ENCODE peak calls at places on chromosomes 6 and 20, in five cellular contexts. W is adrenal gland, Y is AG10803, H is heart right ventricle, F is ascending aorta. I is an unnamed sample.

GRCh38 chr20:31515775-31516107 is 1.5 kb downstream of the HM13 start:
- DNase-seq in Y (no peak), F (no peak), H (no peak), W (no peak), I (no peak)

GRCh38 chr6:34566830-34567546 is 10.9 kb upstream of the SPDEF start:
- DNase-seq in F (no peak), Y (no peak), W (no peak), H (no peak), I (no peak)

GRCh38 chr6:2688416-2689064 is 62.2 kb downstream of the MYLK4 start:
- DNase-seq in F (no peak), W (peak), Y (peak), H (no peak), I (peak)

GRCh38 chr6:158149641-158150040 is 18.4 kb downstream of the SERAC1 start:
- DNase-seq in F (no peak), W (no peak), Y (peak), H (no peak), I (no peak)

GRCh38 chr6:157380458-157380778 is 572 bp upstream of the ZDHHC14 start:
- DNase-seq in H (no peak), F (no peak), W (no peak), Y (no peak), I (no peak)

GRCh38 chr20:51800132-51800721 is 2.1 kb downstream of the SALL4 start:
- DNase-seq in F (no peak), Y (peak), W (peak), H (peak), I (no peak)

GRCh38 chr6:37919417-37920157 is 100.1 kb downstream of the ZFAND3 start:
- DNase-seq in F (no peak), Y (peak), H (no peak), W (no peak), I (peak)

GRCh38 chr20:58005581-58006345 is 222.7 kb downstream of the ANKRD60 start:
- DNase-seq in H (no peak), Y (no peak), F (no peak), W (no peak), I (no peak)

GRCh38 chr6:133973109-133973971 is 20.3 kb downstream of the TBPL1 start:
- DNase-seq in F (no peak), H (no peak), Y (peak), W (no peak), I (no peak)

GRCh38 chr6:1885576-1886003 is 275.9 kb downstream of the FOXC1 start:
- DNase-seq in W (no peak), H (no peak), F (no peak), Y (no peak), I (no peak)

GRCh38 chr6:23174781-23175361 is 605.5 kb downstream of the HDGFL1 start:
- DNase-seq in Y (peak), H (no peak), F (no peak), W (no peak), I (peak)

GRCh38 chr6:166814386-166814785 is 142.0 kb downstream of the RNASET2 start:
- DNase-seq in F (no peak), Y (no peak), H (no peak), W (no peak), I (no peak)

GRCh38 chr6:125974214-125974866 is 12.0 kb upstream of the TRMT11 start:
- DNase-seq in W (no peak), H (no peak), Y (peak), F (no peak), I (no peak)

GRCh38 chr20:25297141-25297905 is 49.4 kb downstream of the PYGB start:
- DNase-seq in H (no peak), Y (no peak), F (no peak), W (no peak), I (no peak)

GRCh38 chr20:58583141-58583540 is 67.9 kb upstream of the APCDD1L start:
- DNase-seq in Y (peak), F (no peak), H (no peak), W (no peak), I (no peak)

GRCh38 chr6:44045672-44046015 is 81.6 kb downstream of the MRPL14 start:
- DNase-seq in H (peak), F (no peak), W (no peak), Y (no peak), I (no peak)

GRCh38 chr6:13488015-13488895 is 855 bp upstream of the GFOD1 start:
- DNase-seq in F (peak), W (peak), Y (peak), H (peak), I (no peak)

GRCh38 chr6:150685860-150686259 is 86.2 kb downstream of the PLEKHG1 start:
- DNase-seq in Y (no peak), W (no peak), F (no peak), H (peak), I (no peak)

GRCh38 chr20:36303831-36304230 is 2.3 kb upstream of the DLGAP4 start:
- DNase-seq in W (no peak), H (no peak), F (no peak), Y (no peak), I (no peak)

GRCh38 chr20:44457016-44457415 is 18.7 kb upstream of the TTPAL start:
- DNase-seq in Y (no peak), W (no peak), F (no peak), H (no peak), I (no peak)

GRCh38 chr6:89087881-89088280 is 7.3 kb downstream of the PNRC1 start:
- DNase-seq in W (no peak), H (no peak), Y (no peak), F (no peak), I (no peak)

GRCh38 chr6:160013987-160014868 is 45.3 kb downstream of the IGF2R start:
- DNase-seq in Y (peak), F (no peak), W (no peak), H (no peak), I (no peak)

GRCh38 chr20:34033903-34034302 is 40.2 kb downstream of the RALY start:
- DNase-seq in F (no peak), H (no peak), Y (no peak), W (no peak), I (no peak)
- TF ChIP-seq CTCF in F (no peak), H (no peak), Y (no peak), W (no peak), I (no peak)

GRCh38 chr6:26593278-26594127 is 3.2 kb upstream of the ABT1 start:
- DNase-seq in Y (no peak), W (no peak), H (no peak), F (no peak), I (no peak)
- H3K4me3 ChIP-seq in Y (no peak), W (no peak), H (no peak), F (no peak), I (no peak)

GRCh38 chr6:164453835-164454234 is 855.6 kb downstream of the C6orf118 start:
- DNase-seq in H (no peak), W (no peak), Y (no peak), F (no peak), I (no peak)

GRCh38 chr6:164455835-164456234 is 853.6 kb downstream of the C6orf118 start:
- DNase-seq in Y (no peak), H (no peak), W (no peak), F (no peak), I (no peak)
- TF ChIP-seq CTCF in Y (no peak), H (no peak), W (no peak), F (no peak), I (no peak)

DNA sequence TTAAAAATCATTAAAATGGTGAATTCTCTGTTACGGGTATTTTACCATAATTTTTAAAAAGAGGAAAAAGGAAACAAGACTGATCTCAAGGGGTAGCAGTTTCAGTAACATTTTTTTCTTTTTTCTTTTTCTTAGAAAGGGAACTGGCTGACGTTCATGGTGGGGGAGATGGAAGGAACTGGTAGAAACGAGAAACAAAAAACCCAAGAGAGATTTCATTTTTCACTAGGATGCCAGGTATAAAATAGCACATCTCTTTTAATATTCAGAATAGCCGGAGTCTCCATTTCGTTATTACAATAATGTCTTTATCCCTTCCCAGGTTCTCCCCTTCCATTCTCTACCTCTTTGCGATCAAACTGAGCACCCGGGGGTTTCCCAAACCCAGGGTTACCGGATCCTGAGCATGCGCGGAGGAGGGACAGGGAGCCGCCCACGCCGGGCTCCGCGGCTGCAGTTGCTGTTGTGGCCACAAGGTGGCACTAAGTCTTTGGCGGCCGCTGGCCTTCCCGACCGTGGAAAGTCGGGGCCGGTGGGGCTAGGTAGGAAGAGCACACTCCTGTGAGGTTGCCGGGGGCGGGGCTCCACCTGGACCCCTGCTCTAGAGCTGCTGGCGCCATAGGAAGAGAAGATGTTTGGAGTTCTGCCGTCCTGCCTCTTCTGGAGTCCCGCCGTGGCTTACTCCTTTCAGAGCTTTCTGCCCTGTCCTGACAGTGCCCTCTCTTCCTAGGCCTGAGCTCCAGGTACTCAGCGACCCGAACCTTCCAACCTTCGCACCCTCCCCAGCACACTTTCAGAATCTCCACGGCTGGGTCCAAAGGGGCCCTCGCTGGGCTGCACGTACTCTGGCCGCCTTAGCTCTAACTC is 146.8 kb downstream of the SH3BGRL2 start:
- DNase-seq in H (peak), W (peak), F (peak), Y (peak), I (peak)
- H3K4me3 ChIP-seq in H (peak), W (no peak), F (peak), Y (peak), I (peak)

GRCh38 chr6:42173101-42173500 is at the start of gene GUCA1A:
- DNase-seq in W (no peak), H (no peak), F (no peak), Y (no peak), I (no peak)

GRCh38 chr6:42179261-42179955 is 6.2 kb downstream of the GUCA1A start:
- DNase-seq in F (no peak), Y (no peak), W (no peak), H (no peak), I (no peak)

GRCh38 chr6:42176981-42177380 is 3.8 kb downstream of the GUCA1A start:
- DNase-seq in H (no peak), F (no peak), W (no peak), Y (no peak), I (no peak)

GRCh38 chr6:42177514-42178364 is 4.6 kb downstream of the GUCA1A start:
- DNase-seq in W (no peak), H (no peak), Y (no peak), F (no peak), I (no peak)

GRCh38 chr6:42175860-42176259 is 2.7 kb downstream of the GUCA1A start:
- DNase-seq in F (no peak), W (no peak), H (no peak), Y (no peak), I (no peak)
- TF ChIP-seq CTCF in F (no peak), W (no peak), H (no peak), Y (peak), I (peak)

DNA sequence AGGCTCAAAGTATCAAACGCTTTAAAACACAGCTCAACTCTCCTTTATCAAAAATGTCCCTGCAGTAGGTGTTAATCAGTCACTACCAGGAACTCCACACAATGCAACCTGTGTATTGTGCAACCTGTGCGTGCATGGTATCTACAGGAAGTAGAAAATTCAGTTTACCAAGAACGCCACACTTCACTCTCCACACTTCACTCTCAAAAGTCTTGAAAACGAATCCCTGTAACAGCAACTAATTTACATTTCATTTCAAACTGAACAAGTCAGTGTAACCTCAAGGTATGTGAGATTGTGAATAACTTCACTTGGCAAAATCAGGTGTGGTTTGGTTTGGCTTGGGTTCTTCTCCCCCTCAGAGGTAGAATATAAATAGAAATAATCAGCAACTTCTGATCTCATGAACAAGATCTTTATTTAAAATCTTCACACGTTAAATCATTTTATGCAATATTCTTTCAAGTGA is 1.6 kb downstream of the RALGAPA2 start:
- DNase-seq in Y (no peak), F (no peak), H (no peak), W (no peak), I (no peak)
- H3K4me3 ChIP-seq in Y (no peak), F (peak), H (peak), W (no peak), I (no peak)

GRCh38 chr6:36133148-36133547 is 2.8 kb downstream of the MAPK13 start:
- DNase-seq in Y (no peak), H (no peak), F (no peak), W (no peak), I (no peak)

GRCh38 chr6:36129889-36130671 is at the start of gene MAPK13:
- DNase-seq in W (peak), H (no peak), Y (no peak), F (peak), I (no peak)

GRCh38 chr6:36130672-36131516 is 581 bp downstream of the MAPK13 start:
- DNase-seq in Y (no peak), H (no peak), F (peak), W (peak), I (no peak)

GRCh38 chr6:36132221-36132895 is 2.0 kb downstream of the MAPK13 start:
- DNase-seq in Y (no peak), H (no peak), F (no peak), W (no peak), I (no peak)

GRCh38 chr6:36131517-36132220 is 1.4 kb downstream of the MAPK13 start:
- DNase-seq in Y (peak), F (peak), H (no peak), W (peak), I (peak)
- TF ChIP-seq CTCF in Y (no peak), F (no peak), H (no peak), W (no peak), I (no peak)